ENCODE peak calls at places on chromosomes 7 and 10, in eight cellular contexts. P, E, S, H, A, T, R and W are unnamed samples.
A peak's percentile ranks its signal among the peaks of the same experiment; 100 is the strongest.

GRCh38 chr7:137996386-137996851 is 5.5 kb downstream of the CREB3L2 start:
- DNase-seq in R (peak; percentile 84), P (no peak), T (no peak), A (no peak), S (no peak), H (peak; percentile 32), E (peak; percentile 82), W (peak; percentile 95)

GRCh38 chr10:14659626-14660196 is 115.0 kb downstream of the FAM107B start:
- DNase-seq in H (no peak), E (no peak), T (no peak), S (no peak), A (no peak), R (no peak), P (no peak), W (no peak)

GRCh38 chr10:29646238-29646902 is 11.6 kb upstream of the SVIL start:
- DNase-seq in T (no peak), P (no peak), S (no peak), H (peak; percentile 59), E (peak; percentile 84), A (peak; percentile 39), R (peak; percentile 58), W (peak; percentile 79)

GRCh38 chr10:68871731-68872342 is 29.3 kb upstream of the DDX50 start:
- DNase-seq in T (no peak), E (peak; percentile 58), P (no peak), A (no peak), R (peak; percentile 96), S (no peak), H (no peak), W (peak; percentile 56)

GRCh38 chr10:15427836-15428414 is 56.8 kb upstream of the FAM171A1 start:
- DNase-seq in S (no peak), R (peak; percentile 67), P (peak; percentile 38), E (no peak), T (no peak), A (no peak), H (peak; percentile 55), W (no peak)

GRCh38 chr7:158818325-158819213 is 10.7 kb downstream of the ESYT2 start:
- DNase-seq in E (peak; percentile 20), A (peak; percentile 75), R (peak; percentile 99), T (peak; percentile 87), P (peak; percentile 92), S (peak; percentile 63), H (peak; percentile 95), W (no peak)

GRCh38 chr7:138433583-138434437 is 26.2 kb upstream of the TRIM24 start:
- DNase-seq in E (no peak), H (no peak), R (no peak), P (no peak), T (no peak), A (no peak), S (no peak), W (no peak)

GRCh38 chr10:101958691-101959090 is 97.3 kb downstream of the ARMH3 start:
- DNase-seq in T (no peak), A (no peak), R (no peak), E (no peak), H (no peak), S (no peak), P (no peak), W (no peak)

GRCh38 chr7:110830778-110831177 is 260.1 kb upstream of the LRRN3 start:
- DNase-seq in T (no peak), S (no peak), A (peak; percentile 34), P (no peak), E (no peak), H (no peak), R (no peak), W (no peak)

GRCh38 chr10:33803248-33803647 is 468.8 kb upstream of the NRP1 start:
- DNase-seq in R (peak; percentile 48), H (no peak), S (no peak), P (no peak), T (no peak), E (no peak), A (no peak), W (no peak)

GRCh38 chr10:21534611-21535493 is 820 bp downstream of the MLLT10 start:
- DNase-seq in R (peak; percentile 54), E (peak; percentile 70), S (peak; percentile 37), A (peak; percentile 57), T (peak; percentile 86), H (no peak), P (no peak), W (no peak)

GRCh38 chr10:43362191-43362839 is 9.1 kb upstream of the FXYD4 start:
- DNase-seq in H (peak; percentile 83), P (peak; percentile 92), E (peak; percentile 96), S (peak; percentile 98), R (peak; percentile 90), A (peak; percentile 86), T (peak; percentile 99), W (peak; percentile 7)

GRCh38 chr7:36147361-36147760 is 5.7 kb upstream of the EEPD1 start:
- DNase-seq in R (no peak), T (no peak), H (no peak), E (no peak), S (no peak), A (no peak), P (no peak), W (no peak)

GRCh38 chr7:117084286-117084685 is 131.0 kb downstream of the ST7 start:
- DNase-seq in S (no peak), T (no peak), H (no peak), A (no peak), P (no peak), R (no peak), E (no peak), W (no peak)

GRCh38 chr7:14018751-14019150 is 29.3 kb upstream of the ETV1 start:
- DNase-seq in S (no peak), E (no peak), P (no peak), A (no peak), T (no peak), R (no peak), H (no peak), W (no peak)

GRCh38 chr10:15558136-15558535 is 161.6 kb downstream of the ITGA8 start:
- DNase-seq in E (no peak), S (no peak), T (no peak), H (peak; percentile 58), R (peak; percentile 36), A (no peak), P (no peak), W (no peak)

GRCh38 chr7:107971100-107971499 is 31.9 kb downstream of the LAMB1 start:
- DNase-seq in H (no peak), T (no peak), A (no peak), R (no peak), E (no peak), P (no peak), S (no peak), W (no peak)

GRCh38 chr7:55071411-55072188 is 52.8 kb downstream of the EGFR start:
- DNase-seq in A (no peak), E (no peak), P (no peak), T (no peak), H (peak; percentile 53), S (no peak), R (no peak), W (no peak)

GRCh38 chr7:109126404-109127050 is 556.9 kb downstream of the DNAJB9 start:
- DNase-seq in R (peak; percentile 18), A (no peak), E (no peak), T (peak; percentile 59), H (no peak), P (peak; percentile 6), S (no peak), W (peak; percentile 2)

GRCh38 chr10:36185096-36185495 is 543.0 kb upstream of the FZD8 start:
- DNase-seq in H (no peak), T (no peak), R (no peak), P (no peak), E (no peak), S (no peak), A (no peak), W (no peak)

GRCh38 chr7:105728028-105728427 is 146.7 kb upstream of the EFCAB10 start:
- DNase-seq in E (no peak), S (no peak), P (no peak), A (no peak), T (no peak), H (no peak), R (no peak), W (no peak)

GRCh38 chr7:148905093-148905666 is 21.1 kb upstream of the EZH2 start:
- DNase-seq in H (no peak), E (no peak), S (no peak), P (no peak), A (no peak), T (peak; percentile 75), R (no peak), W (no peak)

GRCh38 chr7:39507866-39508551 is 58.2 kb upstream of the YAE1 start:
- DNase-seq in H (no peak), P (no peak), S (no peak), T (no peak), A (no peak), E (no peak), R (no peak), W (no peak)

GRCh38 chr10:14004536-14004935 is 326.2 kb downstream of the FRMD4A start:
- DNase-seq in A (no peak), P (no peak), R (no peak), H (no peak), E (no peak), T (no peak), S (no peak), W (no peak)

GRCh38 chr7:131653418-131654248 is 97.2 kb upstream of the PODXL start:
- DNase-seq in E (no peak), H (peak; percentile 57), P (no peak), S (no peak), A (peak; percentile 51), T (peak; percentile 68), R (no peak), W (no peak)

GRCh38 chr7:96708872-96709271 is 774 bp downstream of the SEM1 start:
- DNase-seq in T (no peak), A (no peak), E (no peak), S (no peak), R (no peak), H (no peak), P (no peak), W (no peak)

GRCh38 chr10:90993340-90993739 is 72.5 kb upstream of the ANKRD1 start:
- DNase-seq in E (no peak), T (no peak), H (peak; percentile 26), P (no peak), R (no peak), A (no peak), S (no peak), W (no peak)

GRCh38 chr10:93751832-93752231 is 5.9 kb upstream of the LGI1 start:
- DNase-seq in E (peak; percentile 40), S (no peak), T (peak; percentile 82), P (peak; percentile 22), R (peak; percentile 22), A (no peak), H (peak; percentile 56), W (no peak)